ENCODE peak calls at places on chromosomes 16 and 17, in four cellular contexts. One of them, this sample, is unnamed.

GRCh38 chr17:36608794-36609497 is 7.6 kb downstream of the MRM1 start:
- DNase-seq in left colon: no peak
- DNase-seq in kidney epithelial cell: no peak
- DNase-seq in stimulated activated CD8-positive, alpha-beta memory T cell treated with anti-CD3 and anti-CD28 coated beads, Interleukin-4, amount 100 ng/mL, for 24 hours: no peak
- DNase-seq in this sample: no peak

GRCh38 chr16:1488054-1488601 is 616 bp downstream of the PTX4 start:
- DNase-seq in left colon: no peak
- DNase-seq in kidney epithelial cell: no peak
- DNase-seq in stimulated activated CD8-positive, alpha-beta memory T cell treated with anti-CD3 and anti-CD28 coated beads, Interleukin-4, amount 100 ng/mL, for 24 hours: no peak
- DNase-seq in this sample: no peak

GRCh38 chr16:24130494-24131085 is 125.5 kb upstream of the CACNG3 start:
- DNase-seq in left colon: no peak
- DNase-seq in kidney epithelial cell: no peak
- DNase-seq in stimulated activated CD8-positive, alpha-beta memory T cell treated with anti-CD3 and anti-CD28 coated beads, Interleukin-4, amount 100 ng/mL, for 24 hours: no peak
- DNase-seq in this sample: no peak

GRCh38 chr16:2082171-2082982 is 34.6 kb downstream of the TSC2 start:
- DNase-seq in left colon: peak
- DNase-seq in kidney epithelial cell: no peak
- DNase-seq in stimulated activated CD8-positive, alpha-beta memory T cell treated with anti-CD3 and anti-CD28 coated beads, Interleukin-4, amount 100 ng/mL, for 24 hours: no peak
- DNase-seq in this sample: no peak

GRCh38 chr17:59296190-59296589 is 35.3 kb upstream of the YPEL2 start:
- DNase-seq in left colon: no peak
- DNase-seq in kidney epithelial cell: no peak
- DNase-seq in stimulated activated CD8-positive, alpha-beta memory T cell treated with anti-CD3 and anti-CD28 coated beads, Interleukin-4, amount 100 ng/mL, for 24 hours: no peak
- DNase-seq in this sample: no peak

GRCh38 chr17:82257473-82257872 is 16.0 kb downstream of the CSNK1D start:
- DNase-seq in left colon: no peak
- DNase-seq in kidney epithelial cell: no peak
- DNase-seq in stimulated activated CD8-positive, alpha-beta memory T cell treated with anti-CD3 and anti-CD28 coated beads, Interleukin-4, amount 100 ng/mL, for 24 hours: peak
- DNase-seq in this sample: peak

GRCh38 chr17:36592316-36592710 is 634 bp downstream of the DHRS11 start:
- DNase-seq in left colon: peak
- DNase-seq in kidney epithelial cell: no peak
- DNase-seq in stimulated activated CD8-positive, alpha-beta memory T cell treated with anti-CD3 and anti-CD28 coated beads, Interleukin-4, amount 100 ng/mL, for 24 hours: no peak
- DNase-seq in this sample: no peak

GRCh38 chr17:72266099-72266852 is 145.5 kb downstream of the SOX9 start:
- DNase-seq in left colon: no peak
- DNase-seq in kidney epithelial cell: no peak
- DNase-seq in stimulated activated CD8-positive, alpha-beta memory T cell treated with anti-CD3 and anti-CD28 coated beads, Interleukin-4, amount 100 ng/mL, for 24 hours: no peak
- DNase-seq in this sample: no peak

GRCh38 chr16:10984509-10984908 is 40.1 kb downstream of the CLEC16A start:
- DNase-seq in left colon: no peak
- DNase-seq in kidney epithelial cell: no peak
- DNase-seq in stimulated activated CD8-positive, alpha-beta memory T cell treated with anti-CD3 and anti-CD28 coated beads, Interleukin-4, amount 100 ng/mL, for 24 hours: no peak
- DNase-seq in this sample: no peak

GRCh38 chr17:78387982-78388941 is 9.8 kb downstream of the PGS1 start:
- DNase-seq in left colon: no peak
- DNase-seq in kidney epithelial cell: no peak
- DNase-seq in stimulated activated CD8-positive, alpha-beta memory T cell treated with anti-CD3 and anti-CD28 coated beads, Interleukin-4, amount 100 ng/mL, for 24 hours: no peak
- DNase-seq in this sample: peak

GRCh38 chr17:77897741-77898301 is 60.7 kb upstream of the TNRC6C start:
- DNase-seq in left colon: no peak
- DNase-seq in kidney epithelial cell: no peak
- DNase-seq in stimulated activated CD8-positive, alpha-beta memory T cell treated with anti-CD3 and anti-CD28 coated beads, Interleukin-4, amount 100 ng/mL, for 24 hours: no peak
- DNase-seq in this sample: no peak

GRCh38 chr17:39716879-39717536 is 13.3 kb downstream of the MIEN1 start:
- DNase-seq in left colon: peak
- DNase-seq in kidney epithelial cell: no peak
- DNase-seq in stimulated activated CD8-positive, alpha-beta memory T cell treated with anti-CD3 and anti-CD28 coated beads, Interleukin-4, amount 100 ng/mL, for 24 hours: no peak
- DNase-seq in this sample: no peak

GRCh38 chr16:85285681-85286065 is 173.4 kb upstream of the CIBAR2 start:
- DNase-seq in left colon: no peak
- DNase-seq in kidney epithelial cell: no peak
- DNase-seq in stimulated activated CD8-positive, alpha-beta memory T cell treated with anti-CD3 and anti-CD28 coated beads, Interleukin-4, amount 100 ng/mL, for 24 hours: no peak
- DNase-seq in this sample: no peak

GRCh38 chr16:47779201-47780016 is 318.3 kb downstream of the PHKB start:
- DNase-seq in left colon: no peak
- DNase-seq in kidney epithelial cell: no peak
- DNase-seq in stimulated activated CD8-positive, alpha-beta memory T cell treated with anti-CD3 and anti-CD28 coated beads, Interleukin-4, amount 100 ng/mL, for 24 hours: no peak
- DNase-seq in this sample: peak

GRCh38 chr17:65855245-65855644 is 293.8 kb upstream of the AXIN2 start:
- DNase-seq in left colon: no peak
- DNase-seq in kidney epithelial cell: peak
- DNase-seq in stimulated activated CD8-positive, alpha-beta memory T cell treated with anti-CD3 and anti-CD28 coated beads, Interleukin-4, amount 100 ng/mL, for 24 hours: no peak
- DNase-seq in this sample: no peak

GRCh38 chr16:81140930-81141780 is 45.0 kb upstream of the GCSH start:
- DNase-seq in left colon: no peak
- DNase-seq in kidney epithelial cell: no peak
- DNase-seq in stimulated activated CD8-positive, alpha-beta memory T cell treated with anti-CD3 and anti-CD28 coated beads, Interleukin-4, amount 100 ng/mL, for 24 hours: no peak
- DNase-seq in this sample: no peak

GRCh38 chr17:42354956-42355843 is 33.0 kb downstream of the STAT3 start:
- DNase-seq in left colon: no peak
- DNase-seq in kidney epithelial cell: no peak
- DNase-seq in stimulated activated CD8-positive, alpha-beta memory T cell treated with anti-CD3 and anti-CD28 coated beads, Interleukin-4, amount 100 ng/mL, for 24 hours: no peak
- DNase-seq in this sample: no peak

GRCh38 chr17:81391964-81392908 is 3.0 kb upstream of the BAHCC1 start:
- DNase-seq in left colon: no peak
- DNase-seq in kidney epithelial cell: no peak
- DNase-seq in stimulated activated CD8-positive, alpha-beta memory T cell treated with anti-CD3 and anti-CD28 coated beads, Interleukin-4, amount 100 ng/mL, for 24 hours: no peak
- DNase-seq in this sample: no peak

GRCh38 chr17:42980766-42981397 is 517 bp downstream of the RUNDC1 start:
- DNase-seq in left colon: peak
- DNase-seq in kidney epithelial cell: no peak
- DNase-seq in stimulated activated CD8-positive, alpha-beta memory T cell treated with anti-CD3 and anti-CD28 coated beads, Interleukin-4, amount 100 ng/mL, for 24 hours: peak
- DNase-seq in this sample: peak

GRCh38 chr17:78847052-78847451 is 6.4 kb upstream of the USP36 start:
- DNase-seq in left colon: no peak
- DNase-seq in kidney epithelial cell: no peak
- DNase-seq in stimulated activated CD8-positive, alpha-beta memory T cell treated with anti-CD3 and anti-CD28 coated beads, Interleukin-4, amount 100 ng/mL, for 24 hours: no peak
- DNase-seq in this sample: no peak

GRCh38 chr17:76725580-76726230 is 701 bp downstream of the JMJD6 start:
- DNase-seq in left colon: peak
- DNase-seq in kidney epithelial cell: no peak
- DNase-seq in stimulated activated CD8-positive, alpha-beta memory T cell treated with anti-CD3 and anti-CD28 coated beads, Interleukin-4, amount 100 ng/mL, for 24 hours: peak
- DNase-seq in this sample: peak

GRCh38 chr16:72711823-72712222 is 336.1 kb downstream of the ZFHX3 start:
- DNase-seq in left colon: no peak
- DNase-seq in kidney epithelial cell: no peak
- DNase-seq in stimulated activated CD8-positive, alpha-beta memory T cell treated with anti-CD3 and anti-CD28 coated beads, Interleukin-4, amount 100 ng/mL, for 24 hours: no peak
- DNase-seq in this sample: no peak

GRCh38 chr17:47733047-47733413 is at the start of gene TBX21:
- DNase-seq in left colon: peak
- DNase-seq in kidney epithelial cell: no peak
- DNase-seq in stimulated activated CD8-positive, alpha-beta memory T cell treated with anti-CD3 and anti-CD28 coated beads, Interleukin-4, amount 100 ng/mL, for 24 hours: peak
- DNase-seq in this sample: peak

GRCh38 chr17:57215317-57215716 is 41.0 kb upstream of the MSI2 start:
- DNase-seq in left colon: no peak
- DNase-seq in kidney epithelial cell: peak
- DNase-seq in stimulated activated CD8-positive, alpha-beta memory T cell treated with anti-CD3 and anti-CD28 coated beads, Interleukin-4, amount 100 ng/mL, for 24 hours: no peak
- DNase-seq in this sample: no peak

GRCh38 chr16:46916980-46917379 is 32.8 kb downstream of the GPT2 start:
- DNase-seq in left colon: no peak
- DNase-seq in kidney epithelial cell: no peak
- DNase-seq in stimulated activated CD8-positive, alpha-beta memory T cell treated with anti-CD3 and anti-CD28 coated beads, Interleukin-4, amount 100 ng/mL, for 24 hours: no peak
- DNase-seq in this sample: no peak

GRCh38 chr17:11351479-11351878 is 110.5 kb downstream of the SHISA6 start:
- DNase-seq in left colon: no peak
- DNase-seq in kidney epithelial cell: no peak
- DNase-seq in stimulated activated CD8-positive, alpha-beta memory T cell treated with anti-CD3 and anti-CD28 coated beads, Interleukin-4, amount 100 ng/mL, for 24 hours: no peak
- DNase-seq in this sample: no peak

GRCh38 chr17:77877019-77877418 is 81.5 kb upstream of the TNRC6C start:
- DNase-seq in left colon: no peak
- DNase-seq in kidney epithelial cell: no peak
- DNase-seq in stimulated activated CD8-positive, alpha-beta memory T cell treated with anti-CD3 and anti-CD28 coated beads, Interleukin-4, amount 100 ng/mL, for 24 hours: no peak
- DNase-seq in this sample: no peak

GRCh38 chr16:66515543-66516171 is 34.3 kb downstream of the TK2 start:
- DNase-seq in left colon: no peak
- DNase-seq in kidney epithelial cell: no peak
- DNase-seq in stimulated activated CD8-positive, alpha-beta memory T cell treated with anti-CD3 and anti-CD28 coated beads, Interleukin-4, amount 100 ng/mL, for 24 hours: no peak
- DNase-seq in this sample: no peak